ENCODE peak calls at places on chromosomes 1 and 21, in six cellular contexts. C is PC-9; O is activated CD4-positive, alpha-beta memory T cell treated with anti-CD3 and anti-CD28 coated beads for 36 hours; F is Peyer's patch; W is retinal pigment epithelial cell; U is AG10803. D is an unnamed sample.
A peak's percentile ranks its signal among the peaks of the same experiment; 100 is the strongest.

GRCh38 chr1:235500971-235501540 is 3.2 kb downstream of the B3GALNT2 start:
- DNase-seq in W (no peak), O (no peak), F (no peak), U (no peak), C (peak; percentile 90), D (no peak)

GRCh38 chr1:3910049-3910731 is 10.1 kb upstream of the C1orf174 start:
- DNase-seq in W (no peak), O (no peak), F (peak; percentile 34), U (no peak), C (no peak), D (no peak)

GRCh38 chr1:66416295-66416694 is 117.7 kb upstream of the SGIP1 start:
- DNase-seq in U (peak; percentile 50), W (no peak), O (no peak), F (no peak), C (no peak), D (no peak)

GRCh38 chr21:33479679-33480480 is at the start of gene TMEM50B:
- DNase-seq in W (peak; percentile 76), O (peak; percentile 99), U (peak; percentile 94), C (peak; percentile 80), F (peak; percentile 100), D (no peak)

GRCh38 chr1:58065520-58065919 is 481.0 kb downstream of the OMA1 start:
- DNase-seq in O (no peak), W (no peak), F (no peak), U (no peak), C (no peak), D (no peak)

GRCh38 chr1:6497215-6497866 is 5.9 kb upstream of the PLEKHG5 start:
- DNase-seq in W (no peak), U (peak; percentile 29), O (peak; percentile 62), F (no peak), C (no peak), D (no peak)

GRCh38 chr1:116488052-116488451 is 82.8 kb downstream of the CD58 start:
- DNase-seq in O (no peak), F (no peak), U (no peak), W (no peak), C (peak; percentile 84), D (no peak)

GRCh38 chr1:11053758-11054137 is 6.1 kb downstream of the SRM start:
- DNase-seq in F (no peak), U (no peak), W (no peak), C (no peak), O (peak; percentile 27), D (no peak)

GRCh38 chr1:53156783-53157182 is 14.3 kb upstream of the SLC1A7 start:
- DNase-seq in C (no peak), O (no peak), U (no peak), F (no peak), W (no peak), D (no peak)

GRCh38 chr1:54096491-54097235 is 43.3 kb downstream of the TCEANC2 start:
- DNase-seq in C (no peak), W (no peak), F (no peak), U (no peak), O (no peak), D (no peak)

GRCh38 chr1:147837845-147838363 is 64.7 kb upstream of the GJA8 start:
- DNase-seq in F (no peak), W (no peak), C (no peak), O (no peak), U (no peak), D (no peak)

GRCh38 chr21:34313116-34313515 is 50.7 kb upstream of the KCNE2 start:
- DNase-seq in C (no peak), U (no peak), W (no peak), F (no peak), O (no peak), D (no peak)

GRCh38 chr1:112990271-112990670 is 34.3 kb upstream of the SLC16A1 start:
- DNase-seq in W (no peak), C (no peak), U (no peak), O (no peak), F (no peak), D (no peak)

GRCh38 chr1:81799939-81800740 is 594 bp upstream of the ADGRL2 start:
- DNase-seq in W (no peak), U (peak; percentile 48), F (peak; percentile 50), C (peak; percentile 55), O (no peak), D (no peak)

GRCh38 chr1:12356004-12356890 is 126.4 kb downstream of the VPS13D start:
- DNase-seq in O (no peak), W (no peak), F (no peak), C (no peak), U (no peak), D (no peak)

GRCh38 chr1:42484382-42484781 is 21.3 kb downstream of the CCDC30 start:
- DNase-seq in O (no peak), F (no peak), C (peak; percentile 63), W (peak; percentile 34), U (peak; percentile 95), D (peak; percentile 79)

GRCh38 chr1:238710697-238711096 is 675.7 kb upstream of the CHRM3 start:
- DNase-seq in W (no peak), U (no peak), C (no peak), O (no peak), F (no peak), D (no peak)

GRCh38 chr1:155458111-155458510 is 104.5 kb downstream of the ASH1L start:
- DNase-seq in F (no peak), U (no peak), W (no peak), O (no peak), C (no peak), D (no peak)

GRCh38 chr21:44708213-44708865 is 3.0 kb downstream of the TSPEAR start:
- DNase-seq in O (no peak), C (no peak), U (no peak), F (peak; percentile 41), W (no peak), D (no peak)

GRCh38 chr1:52996653-52997052 is 65.4 kb upstream of the PODN start:
- DNase-seq in W (no peak), F (no peak), U (no peak), C (no peak), O (no peak), D (no peak)

GRCh38 chr1:1945782-1946393 is 26.8 kb upstream of the TMEM52 start:
- DNase-seq in U (no peak), C (no peak), F (peak; percentile 31), W (no peak), O (no peak), D (no peak)

GRCh38 chr1:171814692-171815091 is 26.6 kb upstream of the DNM3 start:
- DNase-seq in U (peak; percentile 97), W (no peak), C (no peak), F (no peak), O (no peak), D (no peak)

GRCh38 chr1:22452401-22452963 is 831 bp downstream of the ZBTB40 start:
- DNase-seq in W (no peak), F (no peak), O (peak; percentile 28), C (no peak), U (peak; percentile 65), D (peak; percentile 15)

GRCh38 chr1:236151739-236152424 is 9.5 kb downstream of the GPR137B start:
- DNase-seq in F (no peak), O (no peak), W (no peak), U (no peak), C (no peak), D (no peak)

GRCh38 chr1:59539961-59540681 is 243.2 kb downstream of the FGGY start:
- DNase-seq in U (no peak), F (no peak), C (no peak), O (no peak), W (no peak), D (no peak)

GRCh38 chr1:68087184-68087583 is 36.8 kb upstream of the DIRAS3 start:
- DNase-seq in U (no peak), F (no peak), C (no peak), W (no peak), O (no peak), D (no peak)

GRCh38 chr1:202349263-202349928 is 897 bp downstream of the PPP1R12B start:
- DNase-seq in F (no peak), W (peak; percentile 43), C (peak; percentile 47), O (peak; percentile 17), U (peak; percentile 63), D (no peak)

GRCh38 chr1:3420218-3420951 is 34.1 kb upstream of the ARHGEF16 start:
- DNase-seq in F (no peak), O (no peak), C (no peak), W (no peak), U (no peak), D (no peak)

GRCh38 chr21:37368536-37369279 is 2.1 kb downstream of the DYRK1A start:
- DNase-seq in C (peak; percentile 58), O (peak; percentile 22), F (no peak), U (peak; percentile 40), W (no peak), D (no peak)

GRCh38 chr21:15028186-15028585 is 36.6 kb downstream of the NRIP1 start:
- DNase-seq in O (no peak), W (no peak), C (no peak), U (no peak), F (no peak), D (no peak)

GRCh38 chr1:59445040-59445439 is 148.1 kb downstream of the FGGY start:
- DNase-seq in O (no peak), F (peak; percentile 54), U (peak; percentile 69), W (no peak), C (peak; percentile 55), D (no peak)

GRCh38 chr1:215710340-215710971 is 143.4 kb downstream of the KCTD3 start:
- DNase-seq in U (peak; percentile 60), O (peak; percentile 10), F (no peak), C (no peak), W (peak; percentile 14), D (no peak)

GRCh38 chr21:25752389-25752788 is 17.6 kb downstream of the GABPA start:
- DNase-seq in F (no peak), O (no peak), W (no peak), C (no peak), U (no peak), D (no peak)

GRCh38 chr1:11144563-11145256 is 44.4 kb upstream of the ANGPTL7 start:
- DNase-seq in C (no peak), O (no peak), F (no peak), W (no peak), U (no peak), D (no peak)

D was measured in epithelial cell of proximal tubule.